ENCODE peak calls at places on chromosomes 2 and 18, in five cellular contexts. X is spleen, N is vagina, L is tibial nerve, V is PC-3. Z is an unnamed sample.

GRCh38 chr2:11389551-11390528 is 45.4 kb upstream of the ROCK2 start:
- DNase-seq in L (no peak), V (peak; percentile 77), N (no peak), X (no peak), Z (no peak)

GRCh38 chr2:27967076-27967475 is 76.5 kb downstream of the BABAM2 start:
- DNase-seq in N (no peak), X (no peak), V (no peak), L (no peak), Z (no peak)

GRCh38 chr2:15768142-15769088 is 171.9 kb upstream of the MYCN start:
- DNase-seq in V (no peak), X (no peak), L (no peak), N (no peak), Z (no peak)

GRCh38 chr18:39215920-39216319 is 1650.3 kb upstream of the CELF4 start:
- DNase-seq in V (no peak), X (no peak), N (no peak), L (no peak), Z (no peak)

GRCh38 chr2:238462782-238463396 is 36.2 kb downstream of the ASB1 start:
- DNase-seq in L (no peak), N (no peak), X (no peak), V (peak; percentile 73), Z (no peak)

GRCh38 chr2:47654790-47655562 is 128.0 kb upstream of the MSH6 start:
- DNase-seq in N (no peak), L (no peak), V (peak; percentile 69), X (no peak), Z (no peak)

GRCh38 chr2:72694715-72695496 is 130.9 kb downstream of the EXOC6B start:
- DNase-seq in N (no peak), X (no peak), L (no peak), V (no peak), Z (no peak)

GRCh38 chr2:207546822-207547221 is 17.1 kb downstream of the CREB1 start:
- DNase-seq in X (no peak), V (no peak), L (no peak), N (no peak), Z (no peak)

GRCh38 chr2:233676046-233676445 is 4.3 kb downstream of the UGT1A9 start:
- DNase-seq in V (no peak), N (no peak), L (no peak), X (no peak), Z (no peak)

GRCh38 chr2:127150996-127151395 is 44.0 kb upstream of the BIN1 start:
- DNase-seq in N (no peak), X (no peak), V (no peak), L (no peak), Z (no peak)
- H3K4me1 ChIP-seq in N (peaks cover 15% of the 10 kb centered on the region), X (peaks cover 2% of the 10 kb centered on the region), V (peaks cover 39% of the 10 kb centered on the region), L (peaks cover 25% of the 10 kb centered on the region), Z (no peaks in the 10 kb centered on the region)

GRCh38 chr18:79077181-79077580 is 8.0 kb downstream of the ATP9B start:
- DNase-seq in L (no peak), X (no peak), V (no peak), N (no peak), Z (no peak)
- H3K9me3 ChIP-seq in L (no peaks in the 10 kb centered on the region), X (no peaks in the 10 kb centered on the region), V (no peaks in the 10 kb centered on the region), N (no peaks in the 10 kb centered on the region), Z (no peaks in the 10 kb centered on the region)

GRCh38 chr18:77141401-77142118 is 9.0 kb upstream of the MBP start:
- DNase-seq in V (no peak), N (no peak), L (no peak), X (no peak), Z (no peak)
- TF ChIP-seq CTCF in V (no peak), N (no peak), L (no peak), X (peak; percentile 32), Z (no peak)

DNA sequence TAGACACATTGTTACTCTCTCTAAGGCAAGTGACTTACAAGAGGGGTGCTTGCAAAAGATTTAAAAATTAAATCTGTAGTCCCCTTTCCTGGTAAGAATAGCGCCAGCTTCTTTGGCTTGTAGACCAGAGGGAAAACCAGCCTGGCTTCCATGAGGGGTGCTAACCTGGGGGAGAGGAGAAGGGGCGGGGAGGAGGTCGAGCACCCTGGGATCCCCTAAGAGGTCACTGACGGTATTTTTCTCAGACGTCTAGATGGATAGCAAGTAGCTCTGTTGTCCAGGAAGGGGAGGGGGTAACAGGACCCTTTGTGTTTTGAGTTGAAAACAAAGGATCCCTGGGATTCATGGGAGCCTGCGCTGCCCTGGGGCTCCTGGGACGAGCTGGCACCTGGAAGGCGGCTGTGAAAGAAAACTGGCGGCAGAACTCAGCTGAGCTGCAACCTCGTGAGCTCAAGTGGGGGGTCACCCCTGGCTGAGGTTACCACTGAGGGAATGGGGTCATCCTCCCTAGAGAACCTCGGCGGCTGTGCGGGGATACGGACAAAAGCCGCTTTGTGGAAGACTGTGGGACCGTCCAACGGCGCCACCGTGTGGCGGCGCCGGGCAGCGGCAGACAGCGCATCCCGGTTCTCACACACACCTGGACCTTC is 37.8 kb upstream of the MRPL19 start:
- DNase-seq in L (peak; percentile 31), V (peak; percentile 80), N (peak; percentile 58), X (peak; percentile 87), Z (no peak)
- H3K4me1 ChIP-seq in L (peaks cover 13% of the 10 kb centered on the region), V (peaks cover 60% of the 10 kb centered on the region), N (no peaks in the 10 kb centered on the region), X (peaks cover 9% of the 10 kb centered on the region), Z (no peaks in the 10 kb centered on the region)

GRCh38 chr2:89781962-89782361 is 1090.5 kb downstream of the RPIA start:
- DNase-seq in X (no peak), N (no peak), V (no peak), L (no peak), Z (no peak)

GRCh38 chr2:89780318-89780717 is 1088.8 kb downstream of the RPIA start:
- DNase-seq in N (no peak), X (no peak), V (no peak), L (no peak), Z (no peak)

GRCh38 chr2:89784960-89785359 is 1093.5 kb downstream of the RPIA start:
- DNase-seq in X (no peak), V (no peak), N (no peak), L (no peak), Z (no peak)
- H3K9me3 ChIP-seq in X (peaks cover 37% of the 10 kb centered on the region), V (peaks cover 91% of the 10 kb centered on the region), N (peaks cover 39% of the 10 kb centered on the region), L (no peaks in the 10 kb centered on the region), Z (peaks cover 9% of the 10 kb centered on the region)

GRCh38 chr2:85602476-85603234 is at the start of gene TMEM150A:
- DNase-seq in N (no peak), L (peak; percentile 92), V (peak; percentile 91), X (peak; percentile 99), Z (peak; percentile 83)
- TF ChIP-seq CTCF in N (peak; percentile 56), L (peak; percentile 41), V (no peak), X (peak; percentile 69), Z (peak; percentile 57)

Z was measured in thoracic aorta.